ENCODE peak calls at places on chromosome 15, in four cellular contexts. F, K, N and V are unnamed samples.

GRCh38 chr15:81400640-81401236 is 26.7 kb upstream of the TMC3 start:
- DNase-seq in F (no peak), K (no peak), N (peak), V (no peak)

GRCh38 chr15:96893159-96893906 is 562.8 kb downstream of the NR2F2 start:
- DNase-seq in F (no peak), K (no peak), N (peak), V (no peak)

GRCh38 chr15:75349851-75350588 is 3.2 kb downstream of the NEIL1 start:
- DNase-seq in F (peak), K (peak), N (no peak), V (no peak)

GRCh38 chr15:40343512-40343911 is 2.8 kb upstream of the CCDC9B start:
- DNase-seq in F (no peak), K (no peak), N (peak), V (peak)

GRCh38 chr15:47717036-47717611 is at the start of gene SEMA6D:
- DNase-seq in F (no peak), K (no peak), N (peak), V (peak)

GRCh38 chr15:59894835-59895234 is 109.3 kb upstream of the FOXB1 start:
- DNase-seq in F (no peak), K (no peak), N (no peak), V (no peak)

GRCh38 chr15:80495406-80495942 is 91.3 kb downstream of the ARNT2 start:
- DNase-seq in F (no peak), K (no peak), N (no peak), V (no peak)

GRCh38 chr15:61175024-61175423 is 54.1 kb downstream of the RORA start:
- DNase-seq in F (no peak), K (no peak), N (peak), V (no peak)

GRCh38 chr15:71634820-71635219 is 175.5 kb upstream of the NR2E3 start:
- DNase-seq in F (no peak), K (no peak), N (peak), V (no peak)

GRCh38 chr15:84023636-84024035 is 211.9 kb upstream of the GOLGA6L4 start:
- DNase-seq in F (no peak), K (no peak), N (peak), V (no peak)

GRCh38 chr15:69117431-69117841 is 43.0 kb upstream of the GLCE start:
- DNase-seq in F (no peak), K (no peak), N (no peak), V (no peak)